ENCODE peak calls at places on chromosomes 5 and 9, in six cellular contexts. One of them, this sample, is unnamed.

GRCh38 chr5:25255128-25255527 is 610.4 kb upstream of the CDH10 start:
- DNase-seq in tibial nerve: no peak
- DNase-seq in NB4: no peak
- DNase-seq in upper lobe of left lung: no peak
- DNase-seq in IMR-90: no peak
- DNase-seq in A549: peak; percentile 0
- DNase-seq in this sample: no peak

GRCh38 chr9:19998153-19998552 is 209.3 kb upstream of the SLC24A2 start:
- DNase-seq in A549: peak; percentile 9
- DNase-seq in tibial nerve: no peak
- DNase-seq in IMR-90: peak; percentile 16
- DNase-seq in upper lobe of left lung: no peak
- DNase-seq in NB4: peak; percentile 53
- DNase-seq in this sample: no peak

GRCh38 chr9:91240596-91240995 is 121.1 kb downstream of the AUH start:
- DNase-seq in IMR-90: no peak
- DNase-seq in upper lobe of left lung: no peak
- DNase-seq in NB4: no peak
- DNase-seq in A549: no peak
- DNase-seq in tibial nerve: no peak
- DNase-seq in this sample: no peak

GRCh38 chr5:113050606-113051391 is 74.2 kb downstream of the DCP2 start:
- DNase-seq in upper lobe of left lung: no peak
- DNase-seq in IMR-90: peak; percentile 84
- DNase-seq in NB4: no peak
- DNase-seq in A549: no peak
- DNase-seq in tibial nerve: no peak
- DNase-seq in this sample: peak; percentile 44

GRCh38 chr5:126972062-126972895 is 58.1 kb downstream of the MARCHF3 start:
- DNase-seq in NB4: peak; percentile 85
- DNase-seq in tibial nerve: no peak
- DNase-seq in A549: no peak
- DNase-seq in IMR-90: no peak
- DNase-seq in upper lobe of left lung: no peak
- DNase-seq in this sample: no peak

GRCh38 chr9:21679432-21679831 is 123.0 kb upstream of the MTAP start:
- DNase-seq in NB4: no peak
- DNase-seq in IMR-90: no peak
- DNase-seq in upper lobe of left lung: no peak
- DNase-seq in tibial nerve: no peak
- DNase-seq in A549: peak; percentile 64
- DNase-seq in this sample: no peak

GRCh38 chr9:89440548-89440947 is 57.4 kb downstream of the SEMA4D start:
- DNase-seq in tibial nerve: no peak
- DNase-seq in NB4: peak; percentile 85
- DNase-seq in upper lobe of left lung: no peak
- DNase-seq in IMR-90: no peak
- DNase-seq in A549: no peak
- DNase-seq in this sample: no peak

GRCh38 chr9:114386886-114387677 is 700 bp downstream of the AKNA start:
- DNase-seq in A549: no peak
- DNase-seq in IMR-90: peak; percentile 17
- DNase-seq in tibial nerve: no peak
- DNase-seq in NB4: peak; percentile 57
- DNase-seq in upper lobe of left lung: peak; percentile 86
- DNase-seq in this sample: no peak

GRCh38 chr5:1001406-1002270 is 7.0 kb upstream of the NKD2 start:
- DNase-seq in upper lobe of left lung: peak; percentile 48
- DNase-seq in IMR-90: no peak
- DNase-seq in NB4: peak; percentile 83
- DNase-seq in tibial nerve: peak; percentile 8
- DNase-seq in A549: no peak
- DNase-seq in this sample: no peak

GRCh38 chr5:120326651-120327050 is 137.4 kb upstream of the PRR16 start:
- DNase-seq in A549: no peak
- DNase-seq in upper lobe of left lung: no peak
- DNase-seq in NB4: no peak
- DNase-seq in IMR-90: peak; percentile 47
- DNase-seq in tibial nerve: no peak
- DNase-seq in this sample: no peak

GRCh38 chr5:159825551-159826051 is 90.7 kb upstream of the ADRA1B start:
- DNase-seq in IMR-90: no peak
- DNase-seq in upper lobe of left lung: no peak
- DNase-seq in NB4: no peak
- DNase-seq in A549: peak; percentile 44
- DNase-seq in tibial nerve: no peak
- DNase-seq in this sample: no peak

GRCh38 chr5:139863361-139863760 is 67.8 kb downstream of the PSD2 start:
- DNase-seq in IMR-90: no peak
- DNase-seq in A549: no peak
- DNase-seq in upper lobe of left lung: peak; percentile 61
- DNase-seq in NB4: no peak
- DNase-seq in tibial nerve: no peak
- DNase-seq in this sample: no peak

GRCh38 chr5:1136814-1137213 is 25.0 kb upstream of the SLC12A7 start:
- DNase-seq in IMR-90: no peak
- DNase-seq in A549: no peak
- DNase-seq in upper lobe of left lung: no peak
- DNase-seq in tibial nerve: no peak
- DNase-seq in NB4: no peak
- DNase-seq in this sample: no peak

GRCh38 chr5:40791715-40792139 is 6.4 kb downstream of the PRKAA1 start:
- DNase-seq in IMR-90: peak; percentile 7
- DNase-seq in NB4: no peak
- DNase-seq in upper lobe of left lung: no peak
- DNase-seq in A549: peak; percentile 27
- DNase-seq in tibial nerve: no peak
- DNase-seq in this sample: no peak

GRCh38 chr9:89496645-89497044 is 1.3 kb downstream of the SEMA4D start:
- DNase-seq in NB4: no peak
- DNase-seq in A549: no peak
- DNase-seq in IMR-90: no peak
- DNase-seq in tibial nerve: peak; percentile 31
- DNase-seq in upper lobe of left lung: peak; percentile 54
- DNase-seq in this sample: no peak

GRCh38 chr5:124628251-124628650 is 118.2 kb downstream of the ZNF608 start:
- DNase-seq in A549: no peak
- DNase-seq in IMR-90: peak; percentile 42
- DNase-seq in tibial nerve: no peak
- DNase-seq in NB4: no peak
- DNase-seq in upper lobe of left lung: no peak
- DNase-seq in this sample: no peak

GRCh38 chr9:120855827-120856636 is 13.3 kb upstream of the PSMD5 start:
- DNase-seq in upper lobe of left lung: no peak
- DNase-seq in IMR-90: no peak
- DNase-seq in NB4: no peak
- DNase-seq in A549: no peak
- DNase-seq in tibial nerve: no peak
- DNase-seq in this sample: no peak

GRCh38 chr9:9942764-9943424 is 669.9 kb downstream of the PTPRD start:
- DNase-seq in NB4: peak; percentile 76
- DNase-seq in upper lobe of left lung: no peak
- DNase-seq in A549: peak; percentile 57
- DNase-seq in tibial nerve: peak; percentile 19
- DNase-seq in IMR-90: peak; percentile 42
- DNase-seq in this sample: peak; percentile 3

GRCh38 chr9:4196376-4196775 is 103.5 kb downstream of the GLIS3 start:
- DNase-seq in IMR-90: peak; percentile 28
- DNase-seq in tibial nerve: no peak
- DNase-seq in NB4: no peak
- DNase-seq in upper lobe of left lung: no peak
- DNase-seq in A549: no peak
- DNase-seq in this sample: no peak

GRCh38 chr5:160497897-160498296 is 76.2 kb downstream of the PTTG1 start:
- DNase-seq in upper lobe of left lung: no peak
- DNase-seq in tibial nerve: no peak
- DNase-seq in A549: no peak
- DNase-seq in NB4: no peak
- DNase-seq in IMR-90: no peak
- DNase-seq in this sample: no peak

GRCh38 chr9:20473566-20474116 is 148.7 kb downstream of the MLLT3 start:
- DNase-seq in NB4: no peak
- DNase-seq in tibial nerve: no peak
- DNase-seq in IMR-90: no peak
- DNase-seq in A549: no peak
- DNase-seq in upper lobe of left lung: no peak
- DNase-seq in this sample: no peak

GRCh38 chr5:132829742-132830435 is 558 bp downstream of the SHROOM1 start:
- DNase-seq in upper lobe of left lung: peak; percentile 96
- DNase-seq in A549: peak; percentile 75
- DNase-seq in NB4: peak; percentile 79
- DNase-seq in tibial nerve: peak; percentile 39
- DNase-seq in IMR-90: peak; percentile 56
- DNase-seq in this sample: peak; percentile 90
- TF ChIP-seq POLR2A in upper lobe of left lung: no peak
- TF ChIP-seq POLR2A in A549: peak; percentile 37
- TF ChIP-seq POLR2A in NB4: no peak
- TF ChIP-seq POLR2A in tibial nerve: peak; percentile 17
- TF ChIP-seq POLR2A in IMR-90: peak; percentile 24
- TF ChIP-seq POLR2A in this sample: no peak

GRCh38 chr9:72251589-72251988 is 102.3 kb downstream of the GDA start:
- DNase-seq in tibial nerve: no peak
- DNase-seq in IMR-90: no peak
- DNase-seq in upper lobe of left lung: no peak
- DNase-seq in NB4: no peak
- DNase-seq in A549: no peak
- DNase-seq in this sample: no peak
- TF ChIP-seq POLR2A in tibial nerve: no peak
- TF ChIP-seq POLR2A in IMR-90: no peak
- TF ChIP-seq POLR2A in upper lobe of left lung: no peak
- TF ChIP-seq POLR2A in NB4: no peak
- TF ChIP-seq POLR2A in A549: no peak
- TF ChIP-seq POLR2A in this sample: no peak

DNA sequence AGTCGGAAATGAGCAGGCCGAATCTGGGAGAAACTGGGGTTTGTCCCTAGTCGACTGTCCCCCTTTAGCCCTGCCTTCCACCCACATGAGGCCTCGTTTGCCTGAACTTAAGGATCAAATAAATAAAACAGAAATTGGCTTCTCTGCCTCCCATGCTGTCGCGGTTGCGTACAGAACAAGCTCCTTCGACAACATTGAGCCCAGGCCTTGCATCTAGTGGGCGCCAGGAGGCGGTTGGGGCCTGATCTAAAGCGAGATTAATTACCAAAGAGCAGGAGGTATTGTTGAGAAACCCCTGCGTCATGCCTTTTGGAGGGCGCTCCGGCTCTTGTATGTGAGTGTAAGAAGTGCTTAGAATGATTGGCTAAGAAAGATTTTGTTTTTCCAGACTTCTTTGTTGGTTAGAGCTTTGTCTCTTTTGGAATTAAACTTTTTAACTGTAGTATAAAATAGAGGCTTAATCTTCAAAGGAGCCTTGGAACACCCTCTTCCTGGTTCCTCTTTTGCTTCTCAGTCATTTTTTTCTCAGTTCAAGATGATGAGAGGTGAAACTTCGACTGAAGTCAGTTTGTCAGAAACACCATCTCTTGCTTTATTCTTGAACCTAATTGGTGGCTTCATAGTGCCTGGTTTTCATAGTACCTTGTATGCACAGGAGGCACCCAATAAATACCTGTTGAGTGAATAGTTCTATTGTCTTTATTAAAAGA is 828 bp downstream of the ATP6V0E1 start:
- DNase-seq in A549: peak; percentile 77
- DNase-seq in NB4: peak; percentile 92
- DNase-seq in tibial nerve: peak; percentile 56
- DNase-seq in IMR-90: peak; percentile 92
- DNase-seq in upper lobe of left lung: no peak
- DNase-seq in this sample: peak; percentile 53
- TF ChIP-seq POLR2A in A549: no peak
- TF ChIP-seq POLR2A in NB4: no peak
- TF ChIP-seq POLR2A in tibial nerve: no peak
- TF ChIP-seq POLR2A in IMR-90: peak; percentile 58
- TF ChIP-seq POLR2A in upper lobe of left lung: no peak
- TF ChIP-seq POLR2A in this sample: no peak

GRCh38 chr5:149175346-149176113 is 34.2 kb downstream of the ABLIM3 start:
- DNase-seq in A549: no peak
- DNase-seq in NB4: no peak
- DNase-seq in upper lobe of left lung: no peak
- DNase-seq in tibial nerve: peak; percentile 16
- DNase-seq in IMR-90: no peak
- DNase-seq in this sample: no peak

GRCh38 chr5:149170292-149170691 is 29.0 kb downstream of the ABLIM3 start:
- DNase-seq in A549: no peak
- DNase-seq in tibial nerve: no peak
- DNase-seq in IMR-90: peak; percentile 38
- DNase-seq in NB4: no peak
- DNase-seq in upper lobe of left lung: no peak
- DNase-seq in this sample: no peak

GRCh38 chr5:149172261-149172660 is 31.0 kb downstream of the ABLIM3 start:
- DNase-seq in NB4: peak; percentile 10
- DNase-seq in IMR-90: peak; percentile 92
- DNase-seq in tibial nerve: no peak
- DNase-seq in A549: no peak
- DNase-seq in upper lobe of left lung: no peak
- DNase-seq in this sample: peak; percentile 49

GRCh38 chr5:149174847-149175234 is 33.5 kb downstream of the ABLIM3 start:
- DNase-seq in IMR-90: no peak
- DNase-seq in upper lobe of left lung: no peak
- DNase-seq in NB4: no peak
- DNase-seq in tibial nerve: no peak
- DNase-seq in A549: no peak
- DNase-seq in this sample: no peak

DNA sequence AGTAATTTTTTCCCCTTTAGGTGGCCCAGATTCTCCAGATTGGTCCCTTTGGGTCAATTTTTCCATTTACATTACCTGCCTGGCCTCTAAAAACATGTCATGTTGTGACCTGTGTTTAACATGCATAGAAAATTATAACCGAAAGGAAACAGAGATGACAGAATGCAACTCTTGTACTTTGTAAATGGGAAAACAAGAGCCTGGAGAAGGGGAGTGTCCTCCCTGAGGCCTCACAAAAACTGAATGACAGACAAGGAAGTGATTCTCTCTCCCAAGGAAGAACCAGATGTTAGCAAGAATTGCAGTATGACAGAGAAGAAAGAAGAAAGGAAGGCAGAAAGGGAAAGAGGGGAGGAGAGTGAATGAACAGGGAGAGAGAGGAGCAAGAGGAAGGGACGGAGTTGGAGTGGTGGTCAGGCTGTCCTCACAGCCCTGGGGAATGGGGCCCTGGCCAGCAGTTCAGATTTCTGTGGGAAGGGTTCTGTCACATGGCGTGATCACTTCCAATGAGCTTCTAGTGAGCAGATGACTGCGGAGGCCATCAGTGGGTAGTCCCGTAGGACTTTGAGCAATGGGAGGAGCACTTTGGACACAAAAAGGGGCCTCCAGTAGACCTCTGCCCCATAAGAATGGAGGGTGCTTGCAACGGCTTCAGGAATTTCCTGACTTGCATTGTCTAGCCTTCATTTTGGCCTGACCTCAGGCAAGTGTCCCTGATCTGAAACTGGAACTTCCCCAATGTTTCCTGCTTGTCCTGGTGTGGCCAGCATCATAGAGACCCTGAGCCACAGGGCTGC is 31.6 kb downstream of the ABLIM3 start:
- DNase-seq in A549: no peak
- DNase-seq in upper lobe of left lung: no peak
- DNase-seq in NB4: no peak
- DNase-seq in IMR-90: no peak
- DNase-seq in tibial nerve: no peak
- DNase-seq in this sample: no peak
- TF ChIP-seq POLR2A in A549: no peak
- TF ChIP-seq POLR2A in upper lobe of left lung: no peak
- TF ChIP-seq POLR2A in NB4: no peak
- TF ChIP-seq POLR2A in IMR-90: no peak
- TF ChIP-seq POLR2A in tibial nerve: no peak
- TF ChIP-seq POLR2A in this sample: no peak